ENCODE peak calls at places on chromosomes 6 and 20, in eight cellular contexts. A is fibroblast of lung, P is left cardiac atrium, S is right cardiac atrium, T is NCI-H1436, B is occipital lobe, V is bronchial epithelial cell, Y is ACHN. I is an unnamed sample.

GRCh38 chr6:8633762-8634161 is 198.4 kb upstream of the SLC35B3 start:
- DNase-seq in A (no peak), P (no peak), S (no peak), T (no peak), B (no peak), V (peak), Y (no peak), I (no peak)

GRCh38 chr6:12007915-12008286 is 4.2 kb upstream of the HIVEP1 start:
- DNase-seq in A (no peak), P (no peak), S (no peak), T (no peak), B (no peak), V (peak), Y (peak), I (no peak)

GRCh38 chr6:3037578-3038365 is 30.5 kb upstream of the RIPK1 start:
- DNase-seq in A (no peak), P (no peak), S (no peak), T (no peak), B (no peak), V (no peak), Y (no peak), I (no peak)

GRCh38 chr6:150030611-150031010 is 5.3 kb upstream of the RAET1L start:
- DNase-seq in A (no peak), P (no peak), S (no peak), T (no peak), B (no peak), V (no peak), Y (no peak), I (no peak)

GRCh38 chr6:393391-394221 is 2.1 kb downstream of the IRF4 start:
- DNase-seq in A (no peak), P (no peak), S (no peak), T (no peak), B (no peak), V (no peak), Y (no peak), I (no peak)

GRCh38 chr6:37331047-37331446 is 22.7 kb upstream of the RNF8 start:
- DNase-seq in A (no peak), P (no peak), S (peak), T (no peak), B (no peak), V (no peak), Y (no peak), I (no peak)

GRCh38 chr6:128062882-128063603 is 162.2 kb upstream of the THEMIS start:
- DNase-seq in A (no peak), P (no peak), S (no peak), T (no peak), B (no peak), V (peak), Y (no peak), I (no peak)

GRCh38 chr6:156175971-156176421 is 601.2 kb upstream of the ARID1B start:
- DNase-seq in A (no peak), P (peak), S (peak), T (peak), B (peak), V (no peak), Y (peak), I (peak)

GRCh38 chr20:57224641-57225138 is 41.8 kb downstream of the BMP7 start:
- DNase-seq in A (no peak), P (no peak), S (peak), T (no peak), B (no peak), V (no peak), Y (no peak), I (peak)

GRCh38 chr6:33620158-33620583 is 951 bp upstream of the ITPR3 start:
- DNase-seq in A (no peak), P (peak), S (peak), T (peak), B (no peak), V (no peak), Y (peak), I (peak)

GRCh38 chr6:133551847-133552331 is 310.7 kb downstream of the EYA4 start:
- DNase-seq in A (peak), P (peak), S (peak), T (no peak), B (peak), V (peak), Y (peak), I (peak)

GRCh38 chr20:44650777-44651493 is 564 bp downstream of the ADA start:
- DNase-seq in A (no peak), P (peak), S (peak), T (no peak), B (no peak), V (no peak), Y (no peak), I (peak)

GRCh38 chr6:159461266-159461665 is 231.8 kb downstream of the SOD2 start:
- DNase-seq in A (no peak), P (no peak), S (no peak), T (no peak), B (no peak), V (no peak), Y (no peak), I (no peak)

GRCh38 chr6:43334466-43335095 is 26.0 kb upstream of the CRIP3 start:
- DNase-seq in A (peak), P (no peak), S (no peak), T (peak), B (no peak), V (peak), Y (peak), I (no peak)

GRCh38 chr20:2672446-2672845 is 8.4 kb upstream of the IDH3B start:
- DNase-seq in A (no peak), P (no peak), S (no peak), T (no peak), B (no peak), V (no peak), Y (no peak), I (no peak)

GRCh38 chr20:40689100-40689942 is at the start of gene MAFB:
- DNase-seq in A (peak), P (peak), S (peak), T (peak), B (peak), V (peak), Y (peak), I (peak)

GRCh38 chr6:96675617-96676016 is 112.7 kb downstream of the FHL5 start:
- DNase-seq in A (no peak), P (no peak), S (no peak), T (no peak), B (no peak), V (no peak), Y (no peak), I (no peak)

GRCh38 chr6:131197716-131198115 is 62.4 kb downstream of the AKAP7 start:
- DNase-seq in A (no peak), P (no peak), S (peak), T (no peak), B (no peak), V (no peak), Y (no peak), I (no peak)

GRCh38 chr6:6725120-6725833 is 136.8 kb downstream of the LY86 start:
- DNase-seq in A (no peak), P (no peak), S (no peak), T (no peak), B (no peak), V (no peak), Y (no peak), I (no peak)

GRCh38 chr6:165653196-165653595 is 9.8 kb downstream of the PDE10A start:
- DNase-seq in A (no peak), P (no peak), S (no peak), T (no peak), B (no peak), V (no peak), Y (no peak), I (no peak)

GRCh38 chr20:38631155-38632022 is 29.8 kb downstream of the ARHGAP40 start:
- DNase-seq in A (no peak), P (no peak), S (no peak), T (no peak), B (no peak), V (peak), Y (no peak), I (no peak)

GRCh38 chr20:40991181-40991889 is 37.3 kb upstream of the TOP1 start:
- DNase-seq in A (no peak), P (no peak), S (no peak), T (no peak), B (no peak), V (no peak), Y (no peak), I (no peak)

GRCh38 chr20:49281059-49281912 is 3.4 kb upstream of the ZNFX1 start:
- DNase-seq in A (peak), P (no peak), S (no peak), T (no peak), B (no peak), V (peak), Y (no peak), I (no peak)

GRCh38 chr6:160583805-160584204 is 80.3 kb downstream of the LPA start:
- DNase-seq in A (no peak), P (no peak), S (no peak), T (no peak), B (no peak), V (peak), Y (no peak), I (no peak)

I was measured in left ventricle myocardium superior.